ENCODE peak calls at places on chromosomes 5 and 9, in seven cellular contexts. T is endodermal cell; S is PC-3; R is astrocyte; P is RWPE2; C is CD8-positive, alpha-beta T cell; Z is Peyer's patch. D is an unnamed sample. For H3K36me3 and H3K9me3, the result is how much of the 10 kb centered on the place peaks cover.

GRCh38 chr9:87372401-87372851 is 125.2 kb upstream of the DAPK1 start:
- DNase-seq in T (no peak), C (no peak), P (no peak), S (no peak), R (no peak), Z (no peak), D (no peak)

GRCh38 chr9:84759300-84759750 is 89.8 kb downstream of the NTRK2 start:
- DNase-seq in R (no peak), S (peak), C (no peak), T (no peak), Z (no peak), P (no peak), D (no peak)

GRCh38 chr9:132753593-132753880 is 83.3 kb downstream of the GTF3C4 start:
- DNase-seq in Z (no peak), S (no peak), P (no peak), C (no peak), R (no peak), T (peak), D (no peak)

GRCh38 chr5:105708442-105708841 is 1962.3 kb downstream of the EFNA5 start:
- DNase-seq in S (no peak), P (no peak), Z (no peak), R (no peak), T (no peak), C (no peak), D (no peak)

GRCh38 chr5:106399381-106399780 is 1271.4 kb downstream of the EFNA5 start:
- DNase-seq in P (no peak), T (no peak), Z (no peak), S (peak), R (peak), C (no peak), D (no peak)

GRCh38 chr9:19634881-19635280 is 154.0 kb downstream of the SLC24A2 start:
- DNase-seq in R (no peak), C (no peak), P (no peak), T (no peak), Z (no peak), S (no peak), D (no peak)

GRCh38 chr9:123686131-123686848 is 243.6 kb downstream of the DENND1A start:
- DNase-seq in Z (no peak), P (no peak), S (peak), C (no peak), T (no peak), R (peak), D (no peak)

GRCh38 chr9:124444166-124444565 is 6.1 kb upstream of the ADGRD2 start:
- DNase-seq in R (no peak), P (no peak), C (no peak), Z (no peak), S (no peak), T (no peak), D (no peak)

GRCh38 chr9:13181652-13182051 is 97.8 kb downstream of the MPDZ start:
- DNase-seq in P (peak), C (no peak), S (peak), R (peak), Z (no peak), T (no peak), D (no peak)

GRCh38 chr5:138963763-138964371 is 88.7 kb upstream of the LRRTM2 start:
- DNase-seq in T (no peak), C (no peak), S (no peak), P (no peak), R (no peak), Z (no peak), D (no peak)

GRCh38 chr5:155082401-155082800 is 68.8 kb downstream of the KIF4B start:
- DNase-seq in T (no peak), Z (no peak), S (peak), C (no peak), R (peak), P (no peak), D (no peak)

GRCh38 chr5:68260455-68260854 is 44.9 kb downstream of the PIK3R1 start:
- DNase-seq in R (no peak), C (no peak), S (no peak), P (no peak), T (no peak), Z (no peak), D (no peak)

GRCh38 chr5:111628901-111629300 is 116.6 kb upstream of the STARD4 start:
- DNase-seq in C (no peak), S (no peak), R (no peak), T (no peak), Z (no peak), P (no peak), D (no peak)

GRCh38 chr5:168269950-168270349 is 21.5 kb upstream of the WWC1 start:
- DNase-seq in R (no peak), T (peak), Z (no peak), P (no peak), C (no peak), S (peak), D (no peak)

GRCh38 chr5:30831123-30831522 is 362.4 kb upstream of the CDH6 start:
- DNase-seq in C (no peak), S (no peak), T (no peak), R (no peak), Z (no peak), P (no peak), D (no peak)

GRCh38 chr9:130186839-130187522 is 14.8 kb downstream of the NCS1 start:
- DNase-seq in C (no peak), S (peak), R (peak), T (peak), Z (no peak), P (no peak), D (peak)

GRCh38 chr5:149227168-149227826 is 44.4 kb upstream of the AFAP1L1 start:
- DNase-seq in P (no peak), S (peak), C (no peak), Z (no peak), R (peak), T (no peak), D (no peak)

GRCh38 chr5:1100652-1101574 is 10.9 kb downstream of the SLC12A7 start:
- DNase-seq in P (no peak), R (no peak), C (no peak), Z (no peak), S (no peak), T (peak), D (no peak)

GRCh38 chr5:103228588-103228987 is 30.0 kb upstream of the MACIR start:
- DNase-seq in P (no peak), C (no peak), T (no peak), Z (no peak), R (no peak), S (no peak), D (no peak)

GRCh38 chr9:127519301-127520166 is 68.2 kb downstream of the LRSAM1 start:
- DNase-seq in R (peak), Z (no peak), P (peak), T (peak), S (peak), C (no peak), D (no peak)

GRCh38 chr9:69279730-69280127 is 45.3 kb upstream of the ENTREP1 start:
- DNase-seq in T (no peak), P (no peak), C (no peak), S (no peak), R (no peak), Z (no peak), D (no peak)

GRCh38 chr5:77514457-77514856 is 22.3 kb upstream of the WDR41 start:
- DNase-seq in P (no peak), R (no peak), C (no peak), Z (no peak), S (no peak), T (no peak), D (no peak)

GRCh38 chr5:77518304-77518703 is 26.2 kb upstream of the WDR41 start:
- DNase-seq in C (no peak), P (no peak), T (no peak), S (peak), Z (no peak), R (peak), D (no peak)
- TF ChIP-seq CTCF in C (no peak), P (peak), T (peak), S (peak), Z (no peak), R (peak), D (no peak)

GRCh38 chr5:140565024-140565779 is 574 bp downstream of the SLC35A4 start:
- DNase-seq in T (no peak), P (no peak), C (no peak), Z (no peak), R (peak), S (peak), D (no peak)

GRCh38 chr5:140567136-140567818 is 2.6 kb downstream of the SLC35A4 start:
- DNase-seq in T (no peak), S (no peak), P (no peak), C (no peak), Z (peak), R (no peak), D (no peak)

GRCh38 chr5:140567871-140568270 is 3.2 kb downstream of the SLC35A4 start:
- DNase-seq in P (no peak), S (no peak), C (no peak), R (no peak), Z (peak), T (no peak), D (no peak)

GRCh38 chr5:140565780-140566095 is 1.1 kb downstream of the SLC35A4 start:
- DNase-seq in C (no peak), R (no peak), S (no peak), T (no peak), Z (peak), P (no peak), D (peak)

GRCh38 chr5:140566665-140567064 is 2.0 kb downstream of the SLC35A4 start:
- DNase-seq in T (no peak), P (no peak), S (no peak), C (no peak), Z (no peak), R (no peak), D (no peak)
- H3K36me3 ChIP-seq in T (under half), P (under half), S (under half), C (under half), Z (under half), R (under half), D (under half)

DNA sequence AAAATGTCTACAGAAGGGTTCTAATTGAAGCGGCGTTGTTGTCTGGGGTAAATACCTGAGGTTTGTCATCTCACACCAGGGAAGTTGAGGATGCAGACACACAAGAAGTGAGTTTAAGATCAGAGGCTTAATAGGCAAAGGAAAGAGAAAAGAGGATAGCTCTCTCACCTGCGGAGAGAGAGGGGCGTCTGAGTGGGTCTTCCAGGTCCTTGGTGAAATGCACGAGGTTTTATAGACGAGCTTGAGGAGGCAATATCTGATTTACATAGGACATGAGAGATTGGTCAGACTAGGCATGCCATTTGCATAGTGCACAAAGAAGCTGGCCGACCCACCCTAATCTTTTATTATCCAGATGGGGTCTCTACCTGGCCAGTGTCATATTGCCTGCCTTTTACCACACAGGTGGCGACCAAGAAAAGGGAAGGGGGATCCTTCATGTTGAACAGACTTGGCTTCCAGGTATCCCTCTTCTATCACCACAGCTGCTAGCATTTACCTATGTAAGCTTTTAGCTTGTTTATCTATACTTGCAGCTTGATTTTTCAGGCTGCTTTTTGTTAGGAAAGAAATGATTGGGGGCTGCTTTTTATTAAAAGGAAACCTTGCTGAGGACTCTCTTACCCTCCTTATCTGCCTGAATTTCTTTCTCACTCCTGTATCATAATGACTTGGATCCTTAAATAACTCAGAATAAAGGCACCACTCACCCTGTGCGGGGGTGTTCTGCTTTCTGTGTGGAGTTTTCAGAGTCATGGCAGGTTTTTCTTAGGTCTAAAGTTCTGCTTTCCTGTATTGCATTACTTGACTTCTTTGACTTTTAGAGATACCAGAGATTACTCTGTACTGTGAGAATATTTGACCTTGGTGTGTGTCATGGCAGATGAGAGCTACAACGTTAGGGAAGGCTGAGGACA is 9.4 kb upstream of the GLT6D1 start:
- DNase-seq in R (no peak), S (no peak), P (no peak), C (no peak), T (peak), Z (no peak), D (no peak)
- H3K9me3 ChIP-seq in R (under half), S (under half), P (under half), C (under half), T (half or more), Z (under half), D (under half)

GRCh38 chr5:80934751-80935150 is 25.4 kb upstream of the RASGRF2 start:
- DNase-seq in S (no peak), R (no peak), T (peak), C (no peak), Z (no peak), P (no peak), D (no peak)
- TF ChIP-seq CTCF in S (no peak), R (no peak), T (peak), C (no peak), Z (no peak), P (no peak), D (no peak)

GRCh38 chr5:172679621-172680212 is 38.7 kb downstream of the NEURL1B start:
- DNase-seq in Z (no peak), C (no peak), S (no peak), R (no peak), P (no peak), T (no peak), D (no peak)
- H3K36me3 ChIP-seq in Z (under half), C (under half), S (under half), R (under half), P (under half), T (under half), D (under half)

DNA sequence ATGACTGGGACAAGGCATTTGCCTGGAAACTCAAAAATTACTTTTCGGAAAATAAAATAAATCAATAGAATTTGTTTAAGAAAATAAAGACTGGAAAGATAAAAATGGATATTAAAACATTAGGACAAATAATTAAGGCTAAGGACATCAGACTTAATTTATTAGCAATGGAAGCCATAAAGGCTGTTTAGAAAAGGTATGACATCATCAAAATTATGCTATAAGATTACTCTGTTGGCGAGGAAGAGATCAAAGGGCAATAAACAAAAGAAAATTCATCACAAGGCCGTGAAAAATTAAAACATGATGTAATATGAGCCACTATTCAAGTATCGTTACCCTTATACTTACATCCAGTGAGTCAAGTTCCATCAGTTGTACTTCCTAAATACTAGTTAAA is 2.7 kb upstream of the CDH12 start:
- DNase-seq in Z (no peak), C (no peak), R (no peak), T (no peak), P (no peak), S (no peak), D (no peak)
- H3K9me3 ChIP-seq in Z (under half), C (under half), R (under half), T (under half), P (under half), S (under half), D (under half)

DNA sequence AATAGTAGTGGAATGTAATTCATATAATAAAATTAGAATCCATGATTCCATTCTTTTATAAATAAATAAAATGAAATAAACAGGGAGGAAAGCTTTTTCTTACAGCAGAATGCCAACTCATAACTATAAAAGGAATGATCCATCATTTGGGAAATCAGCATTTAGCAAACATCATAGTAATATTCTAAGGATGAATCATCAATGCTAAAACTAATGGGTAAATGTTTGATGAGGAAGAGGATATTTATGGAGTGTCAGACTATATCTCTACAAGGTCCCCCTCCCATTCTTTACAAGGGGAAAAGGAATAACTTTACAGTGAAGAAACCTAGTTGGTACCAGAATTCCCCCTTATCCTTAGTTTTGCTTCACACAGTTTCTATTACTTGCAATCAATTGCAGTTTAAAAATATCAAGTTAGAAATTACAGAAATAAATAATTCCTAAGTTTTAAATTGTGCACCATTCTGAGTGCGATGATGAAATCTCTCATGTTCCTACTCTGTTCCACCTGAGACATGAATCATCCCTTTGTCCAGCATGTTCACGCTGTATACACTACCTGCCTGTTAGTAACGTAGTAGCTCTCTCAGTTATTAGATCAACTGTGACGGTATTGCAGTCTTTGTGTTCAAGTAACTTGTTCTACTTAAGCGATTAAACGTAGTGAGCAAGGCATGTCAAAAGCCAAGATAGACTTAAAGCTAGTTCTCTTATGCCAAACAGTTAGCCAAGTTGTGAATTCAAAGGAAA is 14.2 kb upstream of the JAKMIP2 start:
- DNase-seq in R (no peak), Z (no peak), P (no peak), C (no peak), S (peak), T (no peak), D (no peak)
- TF ChIP-seq CTCF in R (no peak), Z (no peak), P (no peak), C (no peak), S (no peak), T (no peak), D (no peak)

GRCh38 chr9:137750563-137750962 is 127.0 kb upstream of the CACNA1B start:
- DNase-seq in P (no peak), S (no peak), T (no peak), C (no peak), R (no peak), Z (no peak), D (no peak)

GRCh38 chr9:137751616-137752015 is 126.0 kb upstream of the CACNA1B start:
- DNase-seq in Z (no peak), R (no peak), P (no peak), C (no peak), T (no peak), S (no peak), D (no peak)

GRCh38 chr9:137748741-137749140 is 128.8 kb upstream of the CACNA1B start:
- DNase-seq in T (no peak), R (no peak), Z (no peak), S (no peak), P (no peak), C (no peak), D (no peak)

GRCh38 chr9:137749511-137749910 is 128.1 kb upstream of the CACNA1B start:
- DNase-seq in S (no peak), T (no peak), Z (no peak), C (no peak), P (no peak), R (no peak), D (no peak)

DNA sequence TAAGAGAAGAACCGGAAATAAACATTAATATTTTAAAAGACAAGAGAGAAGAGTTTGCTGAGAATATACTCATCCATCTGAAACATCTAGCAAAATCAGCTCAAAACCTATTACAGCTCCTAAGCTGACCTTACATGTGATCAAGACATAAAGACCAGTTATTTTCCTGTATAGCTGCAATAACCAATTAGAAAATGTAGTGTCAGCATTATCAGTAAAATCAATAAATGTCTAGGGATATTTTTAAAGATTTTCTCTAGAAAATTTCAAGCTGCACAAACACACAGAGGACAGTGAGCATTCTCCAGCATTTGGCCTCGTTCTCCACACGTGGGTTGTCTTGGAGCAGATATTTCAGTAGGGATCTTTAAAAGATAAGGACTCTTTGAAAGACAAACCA is 127.6 kb upstream of the CACNA1B start:
- DNase-seq in P (no peak), R (no peak), S (no peak), Z (no peak), C (no peak), T (no peak), D (no peak)
- H3K36me3 ChIP-seq in P (under half), R (under half), S (under half), Z (under half), C (under half), T (half or more), D (half or more)

GRCh38 chr9:8062459-8062858 is 262.9 kb upstream of the DMAC1 start:
- DNase-seq in Z (no peak), P (no peak), S (no peak), R (no peak), T (no peak), C (no peak), D (no peak)
- H3K9me3 ChIP-seq in Z (under half), P (under half), S (under half), R (under half), T (under half), C (under half), D (under half)

D was measured in lower lobe of right lung.